ENCODE peak calls at places on chromosomes 7 and 10, in four cellular contexts. V is germinal center; G is H4; T is naive thymus-derived CD8-positive, alpha-beta T cell. O is an unnamed sample.

GRCh38 chr10:86775056-86775858 is 18.8 kb downstream of the BMPR1A start:
- DNase-seq in T (no peak), G (no peak), V (no peak), O (peak; percentile 54)

GRCh38 chr10:78948616-78949015 is 120.2 kb upstream of the ZMIZ1 start:
- DNase-seq in G (peak; percentile 54), T (no peak), V (no peak), O (no peak)

GRCh38 chr10:112724404-112724991 is 225.5 kb upstream of the TCF7L2 start:
- DNase-seq in G (no peak), T (no peak), V (no peak), O (no peak)

GRCh38 chr10:49419005-49419404 is 23.1 kb upstream of the DRGX start:
- DNase-seq in G (no peak), T (no peak), V (no peak), O (no peak)

GRCh38 chr7:26062240-26062603 is 89.8 kb upstream of the NFE2L3 start:
- DNase-seq in V (no peak), G (no peak), T (no peak), O (no peak)

GRCh38 chr7:53473371-53473770 is 437.9 kb downstream of the POM121L12 start:
- DNase-seq in V (no peak), T (no peak), G (no peak), O (no peak)

GRCh38 chr10:67668448-67668847 is 27.5 kb downstream of the CTNNA3 start:
- DNase-seq in V (no peak), G (no peak), T (no peak), O (peak; percentile 26)

GRCh38 chr7:40073239-40073638 is 61.2 kb downstream of the MPLKIP start:
- DNase-seq in G (no peak), T (no peak), V (no peak), O (no peak)

GRCh38 chr10:117175901-117176534 is 21.3 kb upstream of the KCNK18 start:
- DNase-seq in T (peak; percentile 43), G (peak; percentile 66), V (peak; percentile 70), O (peak; percentile 86)

GRCh38 chr10:86310702-86311101 is 55.9 kb downstream of the GRID1 start:
- DNase-seq in T (no peak), V (no peak), G (no peak), O (no peak)

GRCh38 chr7:139776486-139777303 is 1.1 kb downstream of the HIPK2 start:
- DNase-seq in G (no peak), T (no peak), V (peak; percentile 38), O (peak; percentile 76)

GRCh38 chr7:38374507-38374906 is 101.1 kb upstream of the TARP start:
- DNase-seq in V (peak; percentile 64), G (peak; percentile 57), T (peak; percentile 36), O (peak; percentile 67)

GRCh38 chr7:139598642-139599041 is 75.2 kb downstream of the CLEC2L start:
- DNase-seq in T (no peak), V (no peak), G (no peak), O (no peak)

GRCh38 chr7:17039372-17039771 is 157.6 kb upstream of the AGR3 start:
- DNase-seq in T (no peak), G (no peak), V (no peak), O (no peak)

GRCh38 chr7:148156248-148156647 is 434.3 kb upstream of the C7orf33 start:
- DNase-seq in V (no peak), T (no peak), G (no peak), O (peak; percentile 1)

GRCh38 chr10:124911124-124912051 is 30.5 kb upstream of the ZRANB1 start:
- DNase-seq in G (peak; percentile 60), V (no peak), T (no peak), O (peak; percentile 93)

GRCh38 chr7:116505823-116506222 is 6.3 kb downstream of the CAV2 start:
- DNase-seq in V (no peak), T (no peak), G (no peak), O (no peak)

GRCh38 chr10:121310151-121310711 is 288.0 kb downstream of the FGFR2 start:
- DNase-seq in T (no peak), G (no peak), V (no peak), O (no peak)

GRCh38 chr7:65915921-65916657 is 43.2 kb downstream of the VKORC1L1 start:
- DNase-seq in T (no peak), G (no peak), V (no peak), O (no peak)

GRCh38 chr10:132172091-132173066 is 14.4 kb upstream of the DPYSL4 start:
- DNase-seq in T (no peak), V (no peak), G (no peak), O (no peak)

GRCh38 chr7:41003031-41003925 is 699.6 kb downstream of the INHBA start:
- DNase-seq in T (no peak), V (peak; percentile 18), G (peak; percentile 71), O (peak; percentile 73)

GRCh38 chr7:33334349-33334748 is 205.0 kb downstream of the BBS9 start:
- DNase-seq in G (peak; percentile 33), T (no peak), V (no peak), O (peak; percentile 60)

GRCh38 chr10:114541081-114541833 is 116.8 kb downstream of the ABLIM1 start:
- DNase-seq in G (peak; percentile 89), T (peak; percentile 76), V (no peak), O (peak; percentile 59)

GRCh38 chr7:90625562-90625961 is 29.4 kb downstream of the CDK14 start:
- DNase-seq in V (no peak), T (no peak), G (peak; percentile 35), O (peak; percentile 71)

GRCh38 chr7:12942599-12942998 is 255.2 kb downstream of the ARL4A start:
- DNase-seq in T (no peak), G (peak; percentile 60), V (no peak), O (peak; percentile 42)

GRCh38 chr7:38329340-38329739 is 55.9 kb upstream of the TARP start:
- DNase-seq in T (no peak), G (no peak), V (no peak), O (no peak)

GRCh38 chr7:129553861-129554530 is 51.7 kb downstream of the SMKR1 start:
- DNase-seq in T (peak; percentile 5), G (peak; percentile 70), V (no peak), O (peak; percentile 31)